ENCODE peak calls at places on chromosome 14, in seven cellular contexts. I is progenitor cell of endocrine pancreas, A is sigmoid colon, G is brain microvascular endothelial cell, Y is astrocyte of the cerebellum, V is uterus, O is gastrocnemius medialis. E is an unnamed sample.

GRCh38 chr14:100285021-100285912 is 21.0 kb downstream of the SLC25A29 start:
- DNase-seq in Y (no peak), O (peak), V (peak), A (no peak), I (peak), G (no peak), E (no peak)

GRCh38 chr14:52711666-52712065 is 4.7 kb downstream of the PSMC6 start:
- DNase-seq in Y (no peak), A (no peak), G (no peak), I (no peak), V (no peak), O (no peak), E (no peak)

GRCh38 chr14:50594577-50595316 is 34.8 kb downstream of the ATL1 start:
- DNase-seq in Y (no peak), V (no peak), G (no peak), A (no peak), O (no peak), I (no peak), E (no peak)

GRCh38 chr14:23435540-23436326 is at the start of gene MYH7:
- DNase-seq in I (no peak), O (peak), Y (peak), A (peak), V (no peak), G (no peak), E (no peak)

GRCh38 chr14:70555890-70556289 is 21.1 kb upstream of the ADAM20 start:
- DNase-seq in V (no peak), G (peak), O (no peak), I (no peak), Y (no peak), A (no peak), E (no peak)

GRCh38 chr14:99667045-99667444 is 17.1 kb upstream of the CYP46A1 start:
- DNase-seq in Y (no peak), A (no peak), O (no peak), V (no peak), I (no peak), G (no peak), E (no peak)

GRCh38 chr14:79686196-79686595 is 525.1 kb downstream of the DIO2 start:
- DNase-seq in A (no peak), I (no peak), V (no peak), O (no peak), G (no peak), Y (no peak), E (no peak)

GRCh38 chr14:100621806-100622205 is 34.6 kb upstream of the BEGAIN start:
- DNase-seq in Y (no peak), A (peak), V (peak), O (no peak), G (no peak), I (no peak), E (no peak)

GRCh38 chr14:96741151-96741977 is 55.8 kb upstream of the VRK1 start:
- DNase-seq in G (peak), O (peak), Y (no peak), V (peak), I (peak), A (peak), E (no peak)

GRCh38 chr14:75426332-75427125 is 1.3 kb upstream of the JDP2 start:
- DNase-seq in Y (no peak), A (no peak), O (no peak), V (no peak), I (no peak), G (no peak), E (no peak)

GRCh38 chr14:104219731-104220224 is 81.4 kb downstream of the KIF26A start:
- DNase-seq in G (no peak), I (no peak), V (no peak), O (no peak), Y (no peak), A (peak), E (no peak)

GRCh38 chr14:40859065-40859464 is 747.6 kb upstream of the LRFN5 start:
- DNase-seq in O (no peak), Y (no peak), V (no peak), A (no peak), G (no peak), I (no peak), E (no peak)

GRCh38 chr14:76546426-76547221 is 170.7 kb downstream of the ESRRB start:
- DNase-seq in Y (no peak), A (no peak), G (no peak), I (peak), O (no peak), V (no peak), E (no peak)

GRCh38 chr14:48665077-48665784 is 920.9 kb downstream of the RPS29 start:
- DNase-seq in A (no peak), O (no peak), V (no peak), G (peak), Y (no peak), I (no peak), E (no peak)

GRCh38 chr14:64856528-64857445 is 22.9 kb downstream of the SPTB start:
- DNase-seq in Y (no peak), V (no peak), I (no peak), A (no peak), O (no peak), G (no peak), E (no peak)

GRCh38 chr14:92670177-92670576 is 78.2 kb downstream of the LGMN start:
- DNase-seq in I (no peak), A (no peak), V (no peak), O (no peak), G (no peak), Y (peak), E (no peak)

DNA sequence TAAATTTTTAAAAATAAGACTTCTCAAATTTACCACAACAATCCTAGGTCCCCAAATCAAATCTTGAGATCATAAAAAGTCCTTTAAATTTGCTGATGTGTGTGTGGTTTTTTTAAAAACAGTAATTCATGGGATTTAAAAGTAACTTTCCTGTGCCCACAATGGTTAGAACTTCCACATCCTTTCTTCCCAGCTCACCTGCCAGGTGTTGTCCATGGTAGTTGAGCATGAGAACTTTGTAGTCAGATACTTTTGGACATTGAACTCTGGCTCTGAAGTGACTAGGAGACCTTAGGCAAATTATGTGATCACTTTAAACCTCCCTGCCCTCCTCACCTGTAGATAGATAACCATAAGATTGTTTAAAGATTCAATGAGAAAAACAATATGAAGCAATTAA is 253.2 kb downstream of the NPAS3 start:
- DNase-seq in Y (no peak), I (no peak), G (no peak), A (no peak), V (no peak), O (no peak), E (no peak)
- TF ChIP-seq CTCF in Y (no peak), I (no peak), G (no peak), A (no peak), V (no peak), O (no peak), E (no peak)

GRCh38 chr14:55377236-55377635 is 34.4 kb downstream of the ATG14 start:
- DNase-seq in O (no peak), V (no peak), Y (no peak), A (no peak), I (no peak), G (no peak), E (no peak)
- TF ChIP-seq CTCF in O (no peak), V (no peak), Y (no peak), A (no peak), I (no peak), G (peak), E (peak)

GRCh38 chr14:82003418-82003817 is 469.8 kb upstream of the SEL1L start:
- DNase-seq in Y (no peak), G (no peak), I (no peak), A (no peak), O (no peak), V (no peak), E (peak)

GRCh38 chr14:82011460-82011859 is 477.8 kb upstream of the SEL1L start:
- DNase-seq in V (no peak), Y (no peak), I (no peak), G (no peak), O (no peak), A (no peak), E (no peak)

GRCh38 chr14:82009993-82010392 is 476.3 kb upstream of the SEL1L start:
- DNase-seq in V (no peak), Y (no peak), O (no peak), G (no peak), A (no peak), I (no peak), E (no peak)

DNA sequence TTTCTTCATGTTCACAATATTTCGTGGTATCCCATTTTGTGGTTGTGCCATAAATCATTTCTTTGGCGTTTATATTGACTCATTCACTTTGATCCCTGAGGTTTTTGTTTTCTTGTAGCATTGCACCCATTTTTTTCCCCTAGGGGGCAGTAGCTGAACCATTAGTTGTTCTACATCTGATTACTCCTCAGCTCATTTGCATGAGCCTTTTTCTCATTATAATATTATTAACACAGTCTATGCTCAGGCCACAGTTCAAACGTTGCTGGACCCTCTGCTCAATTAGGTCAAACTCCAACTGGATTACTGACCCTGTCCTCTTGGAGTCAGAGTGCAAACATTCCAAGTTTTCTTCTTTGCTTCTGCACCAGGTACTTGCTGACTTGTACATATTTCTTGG is 475.4 kb upstream of the SEL1L start:
- DNase-seq in I (no peak), G (no peak), Y (no peak), O (no peak), A (no peak), V (no peak), E (no peak)
- TF ChIP-seq CTCF in I (peak), G (no peak), Y (no peak), O (no peak), A (no peak), V (no peak), E (no peak)

DNA sequence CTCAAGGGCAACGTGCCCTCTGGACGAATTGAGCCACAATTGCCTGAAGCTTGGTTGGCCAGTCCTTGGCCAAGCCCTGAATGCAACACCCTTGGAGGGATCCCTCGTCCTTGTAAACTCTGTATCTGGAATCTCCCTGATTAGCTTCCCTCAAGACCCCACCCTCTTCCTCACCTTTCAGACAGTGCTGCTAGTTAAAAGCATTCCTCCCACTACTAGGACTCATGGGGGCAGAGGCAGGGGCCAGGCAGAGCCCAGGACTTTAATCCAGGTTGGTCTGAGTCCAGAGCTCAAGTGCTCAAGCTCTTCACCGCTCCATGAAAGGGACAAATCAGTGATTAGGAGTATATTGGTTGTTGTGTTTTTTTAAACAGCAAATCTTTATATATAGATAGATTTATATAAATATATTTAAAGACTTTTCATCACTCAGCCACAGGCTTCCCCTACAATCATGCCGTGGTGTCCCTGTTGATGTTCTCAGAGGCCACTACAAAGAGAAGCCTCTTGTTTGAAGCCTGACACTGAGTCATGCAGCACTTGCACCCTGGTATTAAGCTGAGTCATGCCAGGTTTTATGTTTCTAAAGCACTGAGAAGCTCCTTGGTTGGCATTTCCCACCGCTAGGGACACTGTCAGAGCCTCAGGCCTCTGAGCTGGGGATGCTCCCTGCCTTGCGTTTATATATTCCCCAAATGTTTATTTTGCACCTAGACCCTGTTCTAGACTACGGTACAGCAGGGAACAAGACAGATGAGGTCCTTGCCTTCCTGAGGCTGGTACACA is 53.8 kb upstream of the GSC start:
- DNase-seq in I (no peak), Y (no peak), G (peak), O (no peak), V (no peak), A (no peak), E (no peak)
- TF ChIP-seq CTCF in I (no peak), Y (no peak), G (peak), O (no peak), V (no peak), A (no peak), E (no peak)

GRCh38 chr14:35826952-35827416 is 846 bp downstream of the BRMS1L start:
- DNase-seq in V (no peak), G (no peak), O (no peak), Y (no peak), I (no peak), A (no peak), E (no peak)

GRCh38 chr14:35829449-35829848 is 3.3 kb downstream of the BRMS1L start:
- DNase-seq in G (no peak), V (no peak), I (no peak), Y (no peak), O (no peak), A (no peak), E (no peak)

GRCh38 chr14:35827678-35828472 is 1.7 kb downstream of the BRMS1L start:
- DNase-seq in A (no peak), O (no peak), G (no peak), Y (no peak), V (no peak), I (no peak), E (no peak)

GRCh38 chr14:35825968-35826217 is 245 bp upstream of the BRMS1L start:
- DNase-seq in G (no peak), O (no peak), I (no peak), Y (no peak), V (no peak), A (no peak), E (no peak)

DNA sequence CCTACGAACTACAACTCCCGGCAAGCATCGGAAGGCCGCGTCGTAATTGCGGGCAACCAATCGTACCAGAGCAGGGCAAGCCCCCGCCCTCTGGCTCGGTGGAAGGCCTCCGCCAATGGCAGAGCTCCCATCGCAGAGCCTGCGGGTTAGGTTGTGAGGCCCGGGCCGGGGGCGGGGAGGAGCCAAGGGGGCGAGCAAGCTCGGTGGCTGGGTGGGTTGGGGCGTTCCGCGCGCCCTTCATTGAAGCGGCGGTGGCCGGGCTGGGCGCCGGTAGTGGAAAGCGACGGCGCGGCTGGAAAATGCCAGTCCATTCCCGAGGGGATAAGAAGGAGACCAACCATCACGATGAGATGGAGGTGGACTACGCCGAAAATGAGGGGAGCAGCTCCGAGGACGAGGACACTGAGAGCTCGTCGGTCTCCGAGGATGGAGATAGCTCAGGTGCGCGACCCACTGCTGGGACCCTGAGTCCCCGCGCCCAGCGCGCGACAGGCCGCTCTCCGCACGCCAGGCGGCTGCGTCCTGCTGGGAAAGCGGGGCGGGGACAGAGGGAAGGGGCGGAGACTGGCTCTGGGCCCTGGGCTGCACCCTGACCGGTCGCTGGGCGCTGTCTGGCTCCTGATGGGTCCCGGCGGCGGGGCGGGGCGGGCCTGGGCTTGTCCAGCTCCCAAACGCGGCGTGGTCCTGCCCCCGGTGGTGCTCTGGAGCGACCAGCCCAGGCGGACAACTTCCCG is at the start of gene BRMS1L:
- DNase-seq in O (peak), I (peak), A (peak), V (peak), Y (peak), G (peak), E (peak)
- TF ChIP-seq CTCF in O (no peak), I (peak), A (no peak), V (peak), Y (no peak), G (no peak), E (no peak)

DNA sequence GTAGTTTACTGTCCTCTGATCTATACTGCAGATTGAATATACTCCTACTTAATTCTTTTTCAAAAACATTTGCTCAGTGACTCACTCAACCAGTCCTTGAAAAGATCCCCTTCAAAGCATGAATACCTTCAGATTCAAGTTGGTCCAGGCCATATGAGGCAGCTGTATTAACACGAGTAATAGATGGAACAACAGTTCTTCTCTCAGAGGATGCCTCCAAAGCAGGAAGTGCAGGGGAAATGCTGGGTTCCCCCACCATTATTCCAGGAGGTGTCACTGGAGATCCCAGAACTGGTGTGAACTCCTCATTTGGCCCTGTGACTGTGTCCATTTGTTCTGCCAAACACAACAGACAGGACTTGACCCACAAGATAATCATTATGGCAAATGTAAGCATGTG is 20.6 kb downstream of the ARMH4 start:
- DNase-seq in V (no peak), O (no peak), Y (no peak), G (peak), A (no peak), I (no peak), E (no peak)
- TF ChIP-seq CTCF in V (no peak), O (no peak), Y (no peak), G (peak), A (no peak), I (no peak), E (no peak)

DNA sequence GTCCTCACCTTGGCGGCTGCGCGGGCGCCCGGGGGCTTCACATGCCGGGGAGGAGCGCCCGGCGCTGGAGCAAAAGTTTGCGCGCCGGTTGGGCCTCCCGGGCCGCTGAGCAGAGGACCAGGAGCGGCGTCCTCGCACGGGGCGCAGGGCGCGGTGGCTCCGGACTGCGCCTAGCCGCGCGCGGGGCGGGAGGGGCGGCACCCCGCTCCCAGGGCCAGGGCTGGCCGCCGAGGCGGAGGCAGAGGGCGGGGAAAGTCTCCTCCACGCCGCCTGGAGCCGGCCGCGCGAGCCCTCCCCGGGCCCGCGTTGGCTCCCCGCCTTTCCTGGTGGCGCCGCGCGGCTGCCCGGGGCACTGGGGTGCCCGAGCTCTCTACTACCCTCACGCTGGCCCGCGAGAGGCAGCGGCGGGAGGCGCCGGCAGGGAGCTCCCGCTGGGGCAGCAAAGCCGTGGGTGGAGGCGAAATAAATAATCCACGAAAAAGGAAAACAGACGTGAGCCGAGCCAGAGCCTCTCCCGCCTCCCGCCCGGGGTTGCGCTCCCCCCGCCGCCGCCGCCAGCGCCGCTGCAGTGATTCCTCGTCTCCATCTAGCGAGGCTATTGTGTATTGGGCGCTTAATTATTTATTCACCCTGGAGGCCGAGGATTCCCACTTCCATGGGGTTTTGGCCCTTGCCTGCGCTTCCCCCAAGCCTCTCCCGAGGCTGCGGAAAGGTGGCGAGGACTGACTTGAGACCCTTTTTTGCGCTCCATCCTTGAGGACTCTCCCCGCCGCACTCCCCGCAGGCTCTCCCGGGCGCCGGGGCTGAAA is 476 bp upstream of the PRIMA1 start:
- DNase-seq in Y (no peak), I (peak), V (peak), O (no peak), G (no peak), A (peak), E (no peak)
- TF ChIP-seq CTCF in Y (no peak), I (peak), V (peak), O (no peak), G (no peak), A (peak), E (no peak)

DNA sequence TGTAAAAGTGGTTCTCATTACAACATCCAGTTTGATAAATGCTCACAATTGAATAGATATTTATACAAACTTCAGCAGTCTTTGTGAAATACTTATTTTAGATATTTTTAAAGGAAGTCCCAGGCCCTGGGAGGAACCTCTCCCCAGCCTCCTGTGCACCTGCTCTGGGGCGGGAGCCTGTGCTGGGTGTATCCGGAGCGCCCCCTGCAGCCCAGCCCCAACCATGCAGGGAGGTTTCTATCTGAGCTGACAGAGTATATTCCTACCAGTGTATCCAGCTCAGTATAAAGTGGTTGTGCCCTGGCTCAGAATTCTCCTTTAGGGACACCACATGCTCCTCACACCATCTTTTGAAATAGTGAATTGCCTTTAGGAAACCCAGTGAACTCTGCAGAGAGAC is 851.8 kb downstream of the TMEM121 start:
- DNase-seq in I (no peak), G (no peak), V (no peak), Y (no peak), A (no peak), O (no peak), E (no peak)
- TF ChIP-seq CTCF in I (no peak), G (no peak), V (no peak), Y (no peak), A (no peak), O (no peak), E (no peak)

DNA sequence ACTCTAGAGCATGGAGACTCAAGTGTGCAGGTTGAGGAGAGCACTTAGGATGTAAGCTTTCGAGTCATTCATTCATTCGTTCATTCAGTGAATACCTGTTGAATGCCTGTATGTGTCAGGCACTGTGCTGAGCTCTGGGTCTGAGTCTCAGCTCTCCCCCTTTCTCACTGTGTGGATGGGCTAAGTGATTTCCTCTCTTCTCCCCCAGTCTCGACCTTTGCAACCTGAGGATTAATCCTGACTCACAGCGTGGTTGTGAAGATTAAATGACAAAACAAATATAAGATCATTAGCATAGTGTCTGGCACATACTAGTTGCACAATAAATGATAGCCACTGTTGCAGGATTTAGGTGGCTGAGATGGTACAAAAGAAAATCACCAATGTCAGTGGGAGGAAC is 136.8 kb downstream of the GPR135 start:
- DNase-seq in Y (no peak), V (no peak), I (no peak), G (no peak), A (no peak), O (no peak), E (no peak)
- TF ChIP-seq CTCF in Y (no peak), V (no peak), I (no peak), G (no peak), A (no peak), O (no peak), E (no peak)